ENCODE peak calls at places on chromosomes 7 and 10, in eight cellular contexts. F is smooth muscle cell of the brain vasculature; X is kidney tubule cell; Y is NCI-H2081; D is RWPE1; P is NCI-H1436; H is HTR-8/SVneo; Q is naive thymus-derived CD4-positive, alpha-beta T cell. A is an unnamed sample.

GRCh38 chr7:5225616-5226290 is 35.7 kb downstream of the WIPI2 start:
- DNase-seq in X (no peak), P (no peak), D (no peak), F (no peak), Y (no peak), H (no peak), Q (no peak), A (no peak)

GRCh38 chr10:4034907-4035581 is 250.0 kb upstream of the KLF6 start:
- DNase-seq in Y (no peak), F (peak; percentile 32), P (no peak), Q (peak; percentile 34), X (peak; percentile 57), H (no peak), D (no peak), A (peak; percentile 42)

GRCh38 chr7:79211724-79212123 is 241.7 kb downstream of the MAGI2 start:
- DNase-seq in H (no peak), D (peak; percentile 5), X (no peak), Q (no peak), F (no peak), Y (no peak), P (no peak), A (peak; percentile 3)

GRCh38 chr10:2508971-2509605 is 558.3 kb upstream of the PFKP start:
- DNase-seq in X (peak; percentile 53), Y (no peak), D (peak; percentile 16), H (peak; percentile 54), Q (no peak), F (no peak), P (no peak), A (no peak)

GRCh38 chr10:102648889-102649752 is 4.8 kb downstream of the TRIM8 start:
- DNase-seq in D (no peak), P (no peak), F (no peak), X (peak; percentile 34), H (no peak), Y (no peak), Q (peak; percentile 47), A (no peak)

GRCh38 chr7:22385326-22385725 is 28.4 kb upstream of the RAPGEF5 start:
- DNase-seq in Q (no peak), X (no peak), P (no peak), H (no peak), Y (no peak), F (no peak), D (no peak), A (no peak)

GRCh38 chr10:12946372-12946771 is 55.1 kb downstream of the CCDC3 start:
- DNase-seq in P (no peak), X (no peak), H (no peak), Q (no peak), Y (no peak), D (no peak), F (no peak), A (no peak)

GRCh38 chr10:131618587-131619267 is 282.1 kb upstream of the PPP2R2D start:
- DNase-seq in Q (no peak), H (no peak), Y (no peak), F (no peak), X (no peak), P (no peak), D (no peak), A (no peak)

GRCh38 chr7:95596183-95597135 is at the start of gene PDK4:
- DNase-seq in F (no peak), D (peak; percentile 17), P (no peak), Q (no peak), X (peak; percentile 80), H (peak; percentile 31), Y (peak; percentile 35), A (peak; percentile 93)

GRCh38 chr7:78970440-78970916 is 483.0 kb downstream of the MAGI2 start:
- DNase-seq in H (no peak), X (no peak), P (no peak), D (no peak), Q (no peak), Y (no peak), F (no peak), A (no peak)

GRCh38 chr10:128843972-128844371 is 623.1 kb upstream of the MGMT start:
- DNase-seq in Y (no peak), D (no peak), F (no peak), X (peak; percentile 11), H (no peak), P (no peak), Q (no peak), A (peak; percentile 26)

GRCh38 chr10:73920084-73920483 is 9.2 kb downstream of the PLAU start:
- DNase-seq in P (no peak), X (peak; percentile 49), Q (peak; percentile 16), Y (no peak), F (no peak), D (peak; percentile 83), H (no peak), A (peak; percentile 31)

GRCh38 chr10:127275793-127276415 is 79.5 kb upstream of the INSYN2A start:
- DNase-seq in X (no peak), Q (no peak), H (no peak), F (no peak), Y (no peak), D (no peak), P (peak; percentile 27), A (no peak)

GRCh38 chr7:112110175-112110574 is 96.0 kb downstream of the DOCK4 start:
- DNase-seq in Y (no peak), F (no peak), P (no peak), Q (no peak), X (no peak), D (no peak), H (no peak), A (no peak)

GRCh38 chr7:17769918-17770317 is 170.4 kb downstream of the SNX13 start:
- DNase-seq in X (peak; percentile 69), D (peak; percentile 42), P (peak; percentile 58), Q (peak; percentile 31), Y (peak; percentile 75), H (peak; percentile 42), F (peak; percentile 54), A (peak; percentile 81)

GRCh38 chr10:33001908-33002492 is 44.0 kb upstream of the ITGB1 start:
- DNase-seq in F (no peak), H (no peak), X (no peak), Y (no peak), Q (no peak), D (no peak), P (no peak), A (no peak)

GRCh38 chr7:70530191-70530590 is 601.8 kb upstream of the GALNT17 start:
- DNase-seq in Y (no peak), H (no peak), D (no peak), F (no peak), X (no peak), P (no peak), Q (no peak), A (no peak)

GRCh38 chr7:27929127-27929526 is 189.2 kb downstream of the TAX1BP1 start:
- DNase-seq in P (no peak), X (no peak), D (no peak), H (no peak), Q (no peak), Y (no peak), F (no peak), A (no peak)

GRCh38 chr7:116173051-116174028 is 37.0 kb upstream of the TES start:
- DNase-seq in Q (peak; percentile 56), H (peak; percentile 4), F (peak; percentile 60), Y (peak; percentile 74), P (peak; percentile 13), X (peak; percentile 70), D (peak; percentile 45), A (peak; percentile 78)

GRCh38 chr10:119686465-119687191 is 35.4 kb downstream of the BAG3 start:
- DNase-seq in X (peak; percentile 91), Q (peak; percentile 73), H (peak; percentile 76), D (peak; percentile 78), F (peak; percentile 58), P (peak; percentile 83), Y (peak; percentile 59), A (peak; percentile 87)

GRCh38 chr10:57880441-57881301 is 387.0 kb downstream of the IPMK start:
- DNase-seq in F (no peak), D (no peak), X (no peak), Q (no peak), Y (no peak), P (no peak), H (no peak), A (no peak)

GRCh38 chr10:71475243-71475871 is 78.6 kb downstream of the CDH23 start:
- DNase-seq in D (no peak), Y (peak; percentile 21), P (no peak), Q (no peak), F (no peak), X (no peak), H (no peak), A (no peak)

GRCh38 chr10:46328853-46329689 is 42.3 kb downstream of the ANTXRL start:
- DNase-seq in Y (no peak), D (no peak), X (no peak), Q (no peak), P (no peak), F (no peak), H (no peak), A (no peak)

GRCh38 chr10:129717816-129718547 is 246.1 kb downstream of the EBF3 start:
- DNase-seq in Y (no peak), H (no peak), F (no peak), X (no peak), Q (no peak), P (no peak), D (no peak), A (no peak)

GRCh38 chr10:62037166-62037831 is 135.8 kb downstream of the ARID5B start:
- DNase-seq in Y (peak; percentile 50), D (peak; percentile 50), X (peak; percentile 48), Q (no peak), H (no peak), F (no peak), P (peak; percentile 21), A (peak; percentile 84)

GRCh38 chr7:140230862-140231778 is 54.3 kb upstream of the KDM7A start:
- DNase-seq in P (peak; percentile 82), Q (peak; percentile 13), F (no peak), D (no peak), H (peak; percentile 48), Y (peak; percentile 93), X (peak; percentile 66), A (peak; percentile 84)

GRCh38 chr7:80288175-80289122 is 153.8 kb downstream of the GNAI1 start:
- DNase-seq in Y (no peak), D (no peak), F (peak; percentile 90), Q (no peak), H (no peak), P (no peak), X (peak; percentile 86), A (no peak)

GRCh38 chr7:1883031-1883761 is 213.1 kb downstream of the ELFN1 start:
- DNase-seq in P (no peak), X (peak; percentile 94), Q (no peak), H (peak; percentile 95), Y (no peak), F (peak; percentile 23), D (peak; percentile 94), A (peak; percentile 66)

GRCh38 chr10:120705306-120705705 is 145.9 kb upstream of the WDR11 start:
- DNase-seq in Q (no peak), P (no peak), X (no peak), H (no peak), D (no peak), F (no peak), Y (no peak), A (no peak)

GRCh38 chr10:52814506-52814905 is 41.9 kb upstream of the MBL2 start:
- DNase-seq in Q (no peak), P (no peak), D (no peak), H (no peak), X (no peak), Y (peak; percentile 8), F (no peak), A (no peak)

GRCh38 chr10:92124524-92125168 is 166.2 kb downstream of the CPEB3 start:
- DNase-seq in X (peak; percentile 78), D (peak; percentile 49), Y (no peak), H (no peak), F (peak; percentile 77), P (no peak), Q (no peak), A (peak; percentile 23)

GRCh38 chr10:13161267-13162012 is at the start of gene MCM10:
- DNase-seq in Y (peak; percentile 97), X (peak; percentile 99), F (peak; percentile 97), H (peak; percentile 98), D (peak; percentile 98), Q (peak; percentile 97), P (peak; percentile 98), A (peak; percentile 100)

GRCh38 chr7:725223-726005 is 1.1 kb upstream of the DNAAF5 start:
- DNase-seq in H (no peak), Q (no peak), X (peak; percentile 88), Y (no peak), D (no peak), F (no peak), P (no peak), A (peak; percentile 67)

GRCh38 chr7:30688718-30689221 is 6.5 kb upstream of the CRHR2 start:
- DNase-seq in D (no peak), P (no peak), X (peak; percentile 69), Q (no peak), Y (no peak), H (no peak), F (no peak), A (no peak)